ENCODE peak calls at places on chromosomes 5 and 9, in seven cellular contexts. M, B, A, K, R, C and O are unnamed samples.

GRCh38 chr5:139847790-139848507 is 52.3 kb downstream of the PSD2 start:
- DNase-seq in R (peak; percentile 55), K (peak; percentile 85), A (no peak), M (peak; percentile 51), C (peak; percentile 86), B (no peak), O (peak; percentile 44)

GRCh38 chr5:64318175-64318574 is 152.5 kb downstream of the RNF180 start:
- DNase-seq in M (no peak), B (no peak), K (no peak), R (no peak), A (no peak), C (no peak), O (no peak)

GRCh38 chr9:127172066-127172707 is 49.8 kb upstream of the ANGPTL2 start:
- DNase-seq in A (no peak), R (no peak), K (no peak), M (no peak), C (peak; percentile 8), B (no peak), O (no peak)

GRCh38 chr5:78221964-78222451 is 72.5 kb downstream of the AP3B1 start:
- DNase-seq in R (no peak), M (peak; percentile 14), B (no peak), K (no peak), C (no peak), A (no peak), O (no peak)

GRCh38 chr9:122457787-122458186 is 19.9 kb downstream of the OR1J1 start:
- DNase-seq in A (no peak), C (no peak), B (no peak), K (no peak), R (no peak), M (no peak), O (no peak)

GRCh38 chr5:10460252-10460906 is 18.7 kb downstream of the ROPN1L start:
- DNase-seq in K (no peak), C (no peak), R (no peak), A (no peak), B (no peak), M (no peak), O (no peak)

GRCh38 chr5:133407277-133407632 is 205.1 kb downstream of the FSTL4 start:
- DNase-seq in M (no peak), A (no peak), C (no peak), R (no peak), K (no peak), B (no peak), O (no peak)

GRCh38 chr9:128911529-128912035 is 9.2 kb upstream of the PHYHD1 start:
- DNase-seq in B (no peak), A (peak; percentile 81), C (no peak), R (no peak), M (no peak), K (no peak), O (no peak)

GRCh38 chr5:173890195-173890951 is 2.2 kb downstream of the CPEB4 start:
- DNase-seq in K (no peak), B (no peak), M (no peak), A (no peak), R (no peak), C (no peak), O (peak; percentile 34)

GRCh38 chr9:127448112-127448805 is 2.9 kb downstream of the RPL12 start:
- DNase-seq in C (no peak), B (no peak), A (no peak), K (no peak), M (no peak), R (no peak), O (no peak)

GRCh38 chr5:17326600-17327037 is 109.2 kb downstream of the BASP1 start:
- DNase-seq in M (peak; percentile 19), K (no peak), R (no peak), A (no peak), C (no peak), B (no peak), O (no peak)

GRCh38 chr5:162886717-162887116 is 550.7 kb upstream of the CCNG1 start:
- DNase-seq in C (no peak), R (no peak), K (no peak), B (no peak), A (no peak), M (no peak), O (no peak)

GRCh38 chr5:168179185-168179584 is 112.3 kb upstream of the WWC1 start:
- DNase-seq in B (no peak), K (no peak), C (no peak), R (no peak), A (no peak), M (no peak), O (no peak)

GRCh38 chr5:68755293-68755692 is 338.5 kb upstream of the SLC30A5 start:
- DNase-seq in R (no peak), M (no peak), B (no peak), K (no peak), C (no peak), A (no peak), O (no peak)

GRCh38 chr5:113140837-113141661 is 164.5 kb downstream of the DCP2 start:
- DNase-seq in B (peak; percentile 84), R (no peak), A (no peak), M (no peak), K (no peak), C (no peak), O (no peak)

GRCh38 chr5:73853091-73853490 is 227.1 kb downstream of the ARHGEF28 start:
- DNase-seq in R (no peak), A (no peak), K (no peak), C (no peak), B (peak; percentile 38), M (no peak), O (no peak)